ENCODE peak calls at places on chromosomes 4 and X, in eight cellular contexts. J is IMR-90, L is AG10803, A is glutamatergic neuron, C is MCF 10A, S is tibial artery, Q is endodermal cell, U is prostate gland. T is an unnamed sample.

GRCh38 chr4:143313996-143314395 is 22.7 kb upstream of the GAB1 start:
- DNase-seq in J (no peak), L (no peak), A (no peak), C (no peak), S (no peak), Q (no peak), U (no peak), T (no peak)

GRCh38 chr4:85419103-85419502 is 55.8 kb upstream of the ARHGAP24 start:
- DNase-seq in J (no peak), L (no peak), A (no peak), C (no peak), S (no peak), Q (no peak), U (no peak), T (no peak)

GRCh38 chrX:53383376-53384087 is 38.9 kb downstream of the SMC1A start:
- DNase-seq in J (no peak), L (no peak), A (no peak), C (no peak), S (no peak), Q (no peak), U (no peak), T (no peak)

GRCh38 chr4:186563761-186564160 is 8.4 kb upstream of the MTNR1A start:
- DNase-seq in J (no peak), L (no peak), A (no peak), C (no peak), S (no peak), Q (no peak), U (no peak), T (no peak)

GRCh38 chr4:72505314-72505744 is 63.7 kb downstream of the ADAMTS3 start:
- DNase-seq in J (peak; percentile 58), L (peak; percentile 66), A (peak; percentile 40), C (peak; percentile 68), S (peak; percentile 16), Q (peak; percentile 77), U (no peak), T (peak; percentile 10)

GRCh38 chr4:84583871-84584373 is 995 bp downstream of the CDS1 start:
- DNase-seq in J (no peak), L (no peak), A (no peak), C (no peak), S (no peak), Q (no peak), U (no peak), T (no peak)

GRCh38 chrX:17328837-17329236 is 46.2 kb upstream of the NHS start:
- DNase-seq in J (no peak), L (no peak), A (no peak), C (no peak), S (no peak), Q (no peak), U (no peak), T (no peak)

GRCh38 chrX:1502241-1502640 is 34.7 kb downstream of the P2RY8 start:
- DNase-seq in J (no peak), L (no peak), A (no peak), C (no peak), S (no peak), Q (no peak), U (no peak), T (no peak)

GRCh38 chr4:129095811-129096454 is at the start of gene C4orf33:
- DNase-seq in J (peak; percentile 66), L (peak; percentile 61), A (peak; percentile 68), C (peak; percentile 79), S (peak; percentile 70), Q (peak; percentile 84), U (peak; percentile 43), T (peak; percentile 12)

GRCh38 chr4:148292596-148293175 is 149.5 kb downstream of the NR3C2 start:
- DNase-seq in J (no peak), L (no peak), A (no peak), C (no peak), S (no peak), Q (no peak), U (no peak), T (no peak)

GRCh38 chr4:45316257-45316656 is 589.9 kb upstream of the GNPDA2 start:
- DNase-seq in J (no peak), L (no peak), A (no peak), C (peak; percentile 53), S (no peak), Q (no peak), U (no peak), T (no peak)

GRCh38 chr4:104524026-104524425 is 29.3 kb upstream of the CXXC4 start:
- DNase-seq in J (no peak), L (no peak), A (no peak), C (no peak), S (no peak), Q (no peak), U (no peak), T (no peak)

DNA sequence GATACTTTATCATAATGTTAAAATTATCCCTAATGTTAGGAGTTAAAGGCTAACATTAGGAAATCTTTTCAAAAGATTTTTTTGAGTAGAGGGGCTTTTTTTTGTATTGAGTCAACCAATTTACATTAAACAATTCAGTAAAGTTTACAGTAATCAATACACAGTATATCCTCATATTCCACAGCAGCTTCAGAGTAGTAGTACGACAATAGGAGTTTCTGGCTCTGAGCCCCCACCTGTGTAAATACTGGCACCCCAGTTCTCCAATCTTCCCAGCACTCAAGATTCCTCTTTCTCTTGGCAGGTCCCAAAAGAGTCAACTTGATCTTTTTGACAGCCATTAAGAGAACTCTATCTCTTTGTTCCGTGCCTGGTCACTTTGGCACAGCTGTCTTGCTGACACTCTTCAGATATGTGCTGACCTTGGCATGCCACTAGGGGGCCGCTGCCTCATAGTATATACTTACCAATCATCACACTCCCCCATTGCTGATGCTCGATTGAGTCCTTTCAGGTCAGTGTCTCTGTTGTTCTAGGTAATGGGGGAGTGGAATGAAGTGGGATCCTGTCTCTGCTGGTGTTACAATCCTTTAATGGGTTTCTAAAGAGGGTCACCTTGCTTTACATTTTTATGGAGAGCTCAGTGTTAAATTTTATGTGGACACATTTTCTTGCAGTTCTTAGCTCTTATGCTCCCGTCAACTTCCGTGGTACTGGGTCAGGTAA is 19.5 kb upstream of the CCNI start:
- DNase-seq in J (peak; percentile 31), L (peak; percentile 64), A (peak; percentile 83), C (peak; percentile 70), S (peak; percentile 85), Q (peak; percentile 91), U (peak; percentile 80), T (no peak)
- TF ChIP-seq CTCF in J (peak; percentile 53), L (peak; percentile 87), A (peak; percentile 92), C (peak; percentile 58), S (peak; percentile 83), Q (peak; percentile 94), U (peak; percentile 86), T (peak; percentile 87)

GRCh38 chr4:7663075-7663541 is 228.4 kb upstream of the PSAPL1 start:
- DNase-seq in J (no peak), L (no peak), A (peak; percentile 10), C (no peak), S (no peak), Q (no peak), U (no peak), T (no peak)
- TF ChIP-seq CTCF in J (no peak), L (no peak), A (no peak), C (no peak), S (no peak), Q (no peak), U (no peak), T (no peak)

DNA sequence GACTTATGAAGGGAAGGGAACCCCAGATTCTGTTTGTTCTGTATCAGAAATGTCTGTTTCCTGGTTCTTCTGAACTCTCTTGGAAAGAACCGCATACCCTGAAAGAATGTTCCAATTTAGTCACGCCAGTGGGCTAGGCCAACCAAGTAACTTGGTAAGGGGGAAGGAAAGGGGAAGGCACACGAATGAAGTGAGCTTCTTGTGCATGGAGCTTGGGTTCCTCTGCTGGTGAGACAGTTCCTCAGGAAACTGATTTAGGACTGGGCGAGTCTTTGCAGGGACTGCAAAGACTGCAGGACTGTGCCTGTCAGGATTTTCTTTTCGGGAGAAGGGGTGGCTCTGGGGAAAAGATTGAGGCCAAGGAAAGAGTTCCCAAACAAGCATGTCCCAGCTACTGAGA is 35.6 kb downstream of the FRMPD3 start:
- DNase-seq in J (no peak), L (peak; percentile 18), A (no peak), C (no peak), S (no peak), Q (peak; percentile 51), U (no peak), T (no peak)
- TF ChIP-seq CTCF in J (no peak), L (peak; percentile 39), A (no peak), C (no peak), S (no peak), Q (peak; percentile 39), U (no peak), T (no peak)

DNA sequence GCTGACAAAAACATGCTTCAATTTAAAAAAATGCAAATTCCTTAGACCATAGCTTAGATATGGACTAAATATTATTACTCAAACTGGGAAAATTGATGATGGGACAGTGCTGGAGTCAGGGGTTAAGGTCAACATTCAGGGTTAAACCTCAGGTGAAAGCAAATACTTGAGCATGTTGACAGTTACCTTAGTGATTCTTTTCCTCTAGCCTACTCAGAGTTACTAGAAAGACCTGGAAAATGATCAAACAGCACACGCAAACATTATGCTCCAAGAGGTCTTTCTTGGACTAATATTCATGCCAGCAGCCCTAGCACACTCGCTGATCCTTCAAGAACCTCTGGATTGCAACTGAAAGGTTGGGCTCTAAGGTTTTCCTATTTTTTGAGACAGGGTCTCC is 10.8 kb downstream of the IGFBP7 start:
- DNase-seq in J (no peak), L (no peak), A (no peak), C (no peak), S (no peak), Q (no peak), U (no peak), T (no peak)
- TF ChIP-seq CTCF in J (no peak), L (no peak), A (no peak), C (no peak), S (no peak), Q (no peak), U (no peak), T (no peak)

GRCh38 chrX:27918799-27919198 is 62.5 kb downstream of the DCAF8L1 start:
- DNase-seq in J (peak; percentile 4), L (no peak), A (peak; percentile 15), C (peak; percentile 41), S (no peak), Q (no peak), U (no peak), T (no peak)
- TF ChIP-seq CTCF in J (peak; percentile 35), L (no peak), A (no peak), C (peak; percentile 22), S (no peak), Q (peak; percentile 58), U (no peak), T (no peak)

T was measured in AG04449.